ENCODE peak calls at places on chromosomes 12 and 14, in six cellular contexts. One of them, this sample, is unnamed.

GRCh38 chr12:116160196-116160595 is 117.3 kb downstream of the MED13L start:
- DNase-seq in ovary: no peak
- DNase-seq in lung: no peak
- DNase-seq in stomach: no peak
- DNase-seq in cardiac fibroblast: peak
- DNase-seq in heart left ventricle: no peak
- DNase-seq in this sample: peak

GRCh38 chr14:64081174-64081746 is 212.9 kb downstream of the ESR2 start:
- DNase-seq in lung: no peak
- DNase-seq in ovary: no peak
- DNase-seq in heart left ventricle: no peak
- DNase-seq in stomach: no peak
- DNase-seq in cardiac fibroblast: peak
- DNase-seq in this sample: no peak

GRCh38 chr12:73629893-73630872 is 907.5 kb upstream of the ATXN7L3B start:
- DNase-seq in ovary: no peak
- DNase-seq in heart left ventricle: no peak
- DNase-seq in lung: no peak
- DNase-seq in stomach: no peak
- DNase-seq in cardiac fibroblast: no peak
- DNase-seq in this sample: no peak

GRCh38 chr12:126874427-126875026 is 1392.4 kb upstream of the TMEM132C start:
- DNase-seq in heart left ventricle: peak
- DNase-seq in ovary: peak
- DNase-seq in cardiac fibroblast: peak
- DNase-seq in lung: peak
- DNase-seq in stomach: peak
- DNase-seq in this sample: peak

GRCh38 chr14:69693145-69693544 is 73.8 kb upstream of the SRSF5 start:
- DNase-seq in lung: no peak
- DNase-seq in stomach: peak
- DNase-seq in heart left ventricle: peak
- DNase-seq in cardiac fibroblast: no peak
- DNase-seq in ovary: peak
- DNase-seq in this sample: no peak

GRCh38 chr14:103346286-103346685 is 12.2 kb downstream of the EIF5 start:
- DNase-seq in ovary: no peak
- DNase-seq in stomach: no peak
- DNase-seq in cardiac fibroblast: no peak
- DNase-seq in heart left ventricle: no peak
- DNase-seq in lung: no peak
- DNase-seq in this sample: no peak

GRCh38 chr14:90454041-90455000 is 57.5 kb downstream of the CALM1 start:
- DNase-seq in ovary: peak
- DNase-seq in heart left ventricle: peak
- DNase-seq in lung: peak
- DNase-seq in cardiac fibroblast: peak
- DNase-seq in stomach: peak
- DNase-seq in this sample: peak

GRCh38 chr14:34165847-34166340 is 215.0 kb upstream of the EGLN3 start:
- DNase-seq in lung: no peak
- DNase-seq in cardiac fibroblast: no peak
- DNase-seq in heart left ventricle: no peak
- DNase-seq in ovary: no peak
- DNase-seq in stomach: no peak
- DNase-seq in this sample: no peak

GRCh38 chr12:18430425-18431048 is 169.2 kb downstream of the PIK3C2G start:
- DNase-seq in ovary: peak
- DNase-seq in cardiac fibroblast: peak
- DNase-seq in stomach: peak
- DNase-seq in lung: peak
- DNase-seq in heart left ventricle: peak
- DNase-seq in this sample: peak

GRCh38 chr12:115916910-115917668 is 360.4 kb downstream of the MED13L start:
- DNase-seq in lung: peak
- DNase-seq in ovary: peak
- DNase-seq in heart left ventricle: peak
- DNase-seq in cardiac fibroblast: peak
- DNase-seq in stomach: peak
- DNase-seq in this sample: peak

GRCh38 chr12:45401008-45401407 is 185.1 kb downstream of the ANO6 start:
- DNase-seq in ovary: no peak
- DNase-seq in cardiac fibroblast: no peak
- DNase-seq in lung: no peak
- DNase-seq in heart left ventricle: peak
- DNase-seq in stomach: no peak
- DNase-seq in this sample: no peak

GRCh38 chr12:57049890-57050289 is at the start of gene MYO1A:
- DNase-seq in heart left ventricle: no peak
- DNase-seq in cardiac fibroblast: peak
- DNase-seq in lung: no peak
- DNase-seq in ovary: no peak
- DNase-seq in stomach: peak
- DNase-seq in this sample: peak

GRCh38 chr12:34400423-34400881 is 378.2 kb downstream of the ALG10 start:
- DNase-seq in lung: peak
- DNase-seq in ovary: peak
- DNase-seq in cardiac fibroblast: no peak
- DNase-seq in stomach: peak
- DNase-seq in heart left ventricle: peak
- DNase-seq in this sample: no peak

GRCh38 chr14:51868405-51868804 is 8.0 kb downstream of the GNG2 start:
- DNase-seq in ovary: no peak
- DNase-seq in stomach: no peak
- DNase-seq in heart left ventricle: no peak
- DNase-seq in lung: no peak
- DNase-seq in cardiac fibroblast: no peak
- DNase-seq in this sample: no peak

GRCh38 chr12:53067074-53067992 is 11.9 kb downstream of the SPRYD3 start:
- DNase-seq in heart left ventricle: no peak
- DNase-seq in ovary: no peak
- DNase-seq in cardiac fibroblast: peak
- DNase-seq in lung: no peak
- DNase-seq in stomach: peak
- DNase-seq in this sample: no peak

GRCh38 chr14:78164226-78164853 is 5.8 kb upstream of the NRXN3 start:
- DNase-seq in ovary: no peak
- DNase-seq in lung: peak
- DNase-seq in stomach: peak
- DNase-seq in cardiac fibroblast: no peak
- DNase-seq in heart left ventricle: no peak
- DNase-seq in this sample: peak

GRCh38 chr14:71371711-71372396 is 464.6 kb downstream of the PCNX1 start:
- DNase-seq in stomach: no peak
- DNase-seq in cardiac fibroblast: peak
- DNase-seq in heart left ventricle: no peak
- DNase-seq in ovary: no peak
- DNase-seq in lung: no peak
- DNase-seq in this sample: peak

GRCh38 chr14:31842905-31843304 is 234.2 kb upstream of the ARHGAP5 start:
- DNase-seq in cardiac fibroblast: peak
- DNase-seq in lung: no peak
- DNase-seq in stomach: no peak
- DNase-seq in heart left ventricle: no peak
- DNase-seq in ovary: no peak
- DNase-seq in this sample: peak

GRCh38 chr12:104896710-104897109 is 61.4 kb downstream of the SLC41A2 start:
- DNase-seq in ovary: no peak
- DNase-seq in lung: no peak
- DNase-seq in heart left ventricle: no peak
- DNase-seq in cardiac fibroblast: no peak
- DNase-seq in stomach: no peak
- DNase-seq in this sample: no peak

GRCh38 chr14:49583629-49584028 is 2.6 kb downstream of the RPS29 start:
- DNase-seq in lung: no peak
- DNase-seq in stomach: no peak
- DNase-seq in ovary: no peak
- DNase-seq in heart left ventricle: no peak
- DNase-seq in cardiac fibroblast: no peak
- DNase-seq in this sample: no peak

GRCh38 chr12:31517994-31518393 is 72.9 kb downstream of the DENND5B start:
- DNase-seq in stomach: no peak
- DNase-seq in cardiac fibroblast: peak
- DNase-seq in ovary: no peak
- DNase-seq in lung: no peak
- DNase-seq in heart left ventricle: no peak
- DNase-seq in this sample: peak

GRCh38 chr14:79781882-79782281 is 429.4 kb downstream of the DIO2 start:
- DNase-seq in heart left ventricle: no peak
- DNase-seq in lung: no peak
- DNase-seq in stomach: no peak
- DNase-seq in ovary: no peak
- DNase-seq in cardiac fibroblast: peak
- DNase-seq in this sample: no peak

GRCh38 chr12:79373896-79374499 is 316.8 kb downstream of the PAWR start:
- DNase-seq in lung: no peak
- DNase-seq in stomach: no peak
- DNase-seq in heart left ventricle: no peak
- DNase-seq in ovary: peak
- DNase-seq in cardiac fibroblast: peak
- DNase-seq in this sample: peak

GRCh38 chr12:69738351-69739286 is at the start of gene RAB3IP:
- DNase-seq in cardiac fibroblast: peak
- DNase-seq in heart left ventricle: peak
- DNase-seq in stomach: peak
- DNase-seq in lung: peak
- DNase-seq in ovary: peak
- DNase-seq in this sample: peak
- TF ChIP-seq CTCF in cardiac fibroblast: peak
- TF ChIP-seq CTCF in heart left ventricle: peak
- TF ChIP-seq CTCF in stomach: peak
- TF ChIP-seq CTCF in lung: peak
- TF ChIP-seq CTCF in ovary: peak
- TF ChIP-seq CTCF in this sample: peak

DNA sequence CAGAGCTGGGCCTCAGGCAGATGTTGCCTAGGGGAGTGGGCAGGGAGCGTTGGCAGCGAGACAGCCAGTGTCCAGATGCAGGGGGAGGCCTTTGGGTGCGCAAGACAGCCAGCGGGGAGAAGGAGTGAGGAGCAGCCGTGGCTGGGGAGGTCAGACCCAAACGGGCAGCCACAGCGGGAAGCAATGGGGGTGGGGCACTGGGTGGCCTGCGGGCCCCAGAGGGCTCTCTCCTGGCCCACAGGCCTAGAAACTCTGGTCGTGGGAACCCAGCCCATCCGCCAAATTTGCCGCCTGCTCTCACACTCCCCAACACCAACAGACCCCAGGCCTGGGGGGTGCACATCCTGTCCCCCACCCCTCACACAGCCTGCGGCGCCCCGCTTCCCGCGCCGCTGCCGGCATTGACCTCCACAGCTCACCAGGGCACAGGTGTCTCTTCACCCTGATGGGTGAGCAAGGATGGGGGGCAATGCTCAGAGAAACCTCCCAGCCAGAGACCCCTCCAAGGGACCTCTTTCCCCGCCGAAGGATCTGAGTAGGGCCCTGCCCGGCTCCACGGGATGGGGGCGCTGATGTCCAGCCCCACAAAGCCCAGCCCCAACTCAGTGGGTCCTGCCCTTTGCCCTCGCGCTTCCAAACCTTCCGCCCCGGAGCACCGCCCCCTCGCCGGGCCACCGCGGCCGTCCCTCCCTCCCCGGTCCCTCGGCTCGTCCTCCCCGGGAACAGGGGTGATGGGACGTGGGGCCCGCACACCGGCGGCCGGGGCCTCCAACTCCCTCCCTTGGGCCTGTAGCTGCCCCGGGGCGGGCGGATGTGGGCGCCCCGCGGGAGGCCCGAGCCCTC is 781 bp downstream of the HDAC7 start:
- DNase-seq in heart left ventricle: peak
- DNase-seq in ovary: peak
- DNase-seq in lung: peak
- DNase-seq in stomach: peak
- DNase-seq in cardiac fibroblast: no peak
- DNase-seq in this sample: peak
- TF ChIP-seq CTCF in heart left ventricle: peak
- TF ChIP-seq CTCF in ovary: no peak
- TF ChIP-seq CTCF in lung: no peak
- TF ChIP-seq CTCF in stomach: no peak
- TF ChIP-seq CTCF in cardiac fibroblast: peak
- TF ChIP-seq CTCF in this sample: peak

DNA sequence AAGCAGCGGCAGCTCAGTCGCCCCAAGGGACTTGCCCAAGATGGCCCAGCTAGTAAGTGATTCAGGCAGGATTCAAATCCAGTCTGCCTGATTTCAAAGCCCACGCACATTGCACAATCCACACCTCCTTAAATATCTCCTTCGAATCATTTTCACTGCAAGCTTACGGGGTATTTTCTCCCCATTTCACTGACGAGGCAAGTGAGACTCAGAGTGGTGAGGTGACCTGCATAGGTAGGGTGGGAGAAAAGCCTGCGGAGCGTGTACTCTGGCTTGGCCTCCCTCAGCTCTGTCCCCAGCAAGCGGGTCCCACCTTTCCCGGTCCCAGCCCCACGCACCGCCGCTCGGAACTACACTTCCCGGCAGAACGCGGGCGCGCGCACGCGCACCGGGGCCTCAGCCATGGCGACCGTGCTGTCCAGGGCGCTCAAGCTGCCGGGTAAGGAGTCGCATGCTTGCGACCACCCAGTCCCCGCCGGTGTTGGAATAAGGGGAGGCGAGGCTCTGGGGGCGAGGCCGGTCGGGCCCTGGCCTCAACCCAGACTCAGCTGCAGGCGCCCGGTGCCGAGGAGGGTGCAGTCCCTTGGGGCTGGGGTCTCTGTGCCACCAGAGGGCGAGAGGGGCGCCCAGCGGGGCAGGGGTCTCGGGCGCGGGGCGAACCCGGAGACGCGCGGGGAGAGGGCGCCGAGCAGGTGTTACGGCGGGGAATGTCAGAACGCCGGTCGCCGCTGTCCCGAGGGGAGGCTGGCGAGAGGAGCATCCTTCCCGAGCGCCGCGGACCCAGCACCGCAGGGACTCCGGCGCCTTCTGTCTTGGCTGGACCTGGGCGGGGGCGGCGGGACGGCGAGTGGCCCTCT is at the start of gene FAM234B:
- DNase-seq in cardiac fibroblast: peak
- DNase-seq in lung: peak
- DNase-seq in heart left ventricle: peak
- DNase-seq in stomach: peak
- DNase-seq in ovary: peak
- DNase-seq in this sample: peak
- TF ChIP-seq CTCF in cardiac fibroblast: no peak
- TF ChIP-seq CTCF in lung: no peak
- TF ChIP-seq CTCF in heart left ventricle: peak
- TF ChIP-seq CTCF in stomach: no peak
- TF ChIP-seq CTCF in ovary: peak
- TF ChIP-seq CTCF in this sample: peak

DNA sequence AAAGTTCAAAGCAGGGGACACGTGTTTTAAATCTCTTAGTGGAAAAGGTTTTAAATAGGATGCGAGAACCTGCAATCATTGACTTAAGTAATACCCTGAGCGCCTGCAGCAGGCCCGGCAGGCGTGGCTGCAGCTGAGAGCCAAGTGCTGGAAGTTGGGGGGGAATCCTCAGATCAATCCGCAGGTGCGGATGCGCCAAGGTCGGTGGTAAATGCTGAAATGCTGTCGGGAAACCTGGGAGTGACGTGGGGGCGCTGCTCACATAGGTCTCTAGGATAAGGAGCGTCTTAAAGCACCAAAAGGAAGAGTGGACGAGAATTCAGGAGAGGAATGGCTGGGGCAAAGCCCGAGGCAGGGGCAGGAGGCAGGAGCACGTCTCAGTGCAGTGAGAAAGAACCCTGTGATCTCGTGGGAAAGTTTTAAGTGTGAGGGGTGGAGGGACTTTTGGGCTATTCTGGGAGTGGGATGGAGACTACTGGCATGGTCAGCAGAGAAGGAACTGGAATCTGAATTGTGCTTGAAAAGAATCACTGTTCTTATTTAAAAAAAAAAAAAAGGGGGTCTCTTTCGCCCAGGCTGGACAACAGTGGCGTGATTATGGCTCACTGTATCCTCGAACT is 883 bp upstream of the CDCA4 start:
- DNase-seq in lung: peak
- DNase-seq in ovary: peak
- DNase-seq in heart left ventricle: peak
- DNase-seq in cardiac fibroblast: no peak
- DNase-seq in stomach: peak
- DNase-seq in this sample: peak
- TF ChIP-seq CTCF in lung: no peak
- TF ChIP-seq CTCF in ovary: no peak
- TF ChIP-seq CTCF in heart left ventricle: no peak
- TF ChIP-seq CTCF in cardiac fibroblast: no peak
- TF ChIP-seq CTCF in stomach: no peak
- TF ChIP-seq CTCF in this sample: no peak